ENCODE peak calls at places on chromosomes 3 and 15, in five cellular contexts. H, D, B, G and E are unnamed samples.

GRCh38 chr15:77098572-77098971 is 27.7 kb upstream of the TSPAN3 start:
- DNase-seq in H (no peak), G (no peak), D (no peak), B (no peak), E (no peak)

GRCh38 chr3:122786067-122786466 is 7.6 kb downstream of the HSPBAP1 start:
- DNase-seq in D (no peak), H (no peak), G (no peak), B (no peak), E (no peak)

GRCh38 chr3:179929091-179929529 is 107.6 kb downstream of the PEX5L start:
- DNase-seq in H (peak), D (peak), B (peak), G (peak), E (peak)

GRCh38 chr3:103712320-103713008 is 1277.6 kb downstream of the ZPLD1 start:
- DNase-seq in B (peak), H (no peak), G (no peak), D (no peak), E (no peak)

GRCh38 chr15:60752973-60753720 is 274.2 kb upstream of the ICE2 start:
- DNase-seq in B (no peak), H (no peak), G (no peak), D (no peak), E (no peak)

GRCh38 chr3:128497305-128498126 is 4.5 kb upstream of the GATA2 start:
- DNase-seq in B (peak), G (peak), D (peak), H (peak), E (peak)

GRCh38 chr3:197501496-197501878 is 54.3 kb downstream of the BDH1 start:
- DNase-seq in D (peak), G (no peak), H (peak), B (peak), E (peak)

GRCh38 chr3:191376742-191377141 is 46.4 kb upstream of the UTS2B start:
- DNase-seq in B (no peak), H (no peak), G (no peak), D (no peak), E (peak)

GRCh38 chr3:46904303-46905190 is 27.0 kb downstream of the PTH1R start:
- DNase-seq in G (no peak), B (no peak), D (no peak), H (peak), E (no peak)

GRCh38 chr3:160473978-160474377 is 24.4 kb upstream of the TRIM59 start:
- DNase-seq in G (no peak), H (no peak), D (no peak), B (no peak), E (peak)

GRCh38 chr15:70806992-70807712 is 43.8 kb upstream of the UACA start:
- DNase-seq in G (no peak), D (peak), H (no peak), B (no peak), E (no peak)

GRCh38 chr3:8980756-8981257 is 17.5 kb upstream of the RAD18 start:
- DNase-seq in D (no peak), G (no peak), B (no peak), H (no peak), E (peak)

GRCh38 chr15:64456634-64457108 is 3.7 kb upstream of the ZNF609 start:
- DNase-seq in D (no peak), G (no peak), H (no peak), B (peak), E (peak)